ENCODE peak calls at places on chromosome 11, in four cellular contexts. E is CD4-positive, alpha-beta memory T cell; W is CD8-positive, alpha-beta memory T cell; N is dorsolateral prefrontal cortex. R is an unnamed sample.
A peak's percentile ranks its signal among the peaks of the same experiment; 100 is the strongest.

GRCh38 chr11:134024420-134025085 is 44.3 kb upstream of the JAM3 start:
- DNase-seq in E (no peak), W (no peak), N (no peak), R (no peak)

GRCh38 chr11:68727783-68728182 is 23.5 kb downstream of the TESMIN start:
- DNase-seq in N (no peak), E (no peak), W (no peak), R (no peak)

GRCh38 chr11:35334385-35335090 is 84.8 kb downstream of the SLC1A2 start:
- DNase-seq in E (peak; percentile 24), N (no peak), W (peak; percentile 69), R (peak; percentile 43)

GRCh38 chr11:78168539-78169477 is 19.6 kb downstream of the KCTD21 start:
- DNase-seq in N (no peak), E (no peak), W (no peak), R (no peak)

GRCh38 chr11:69002743-69003231 is 10.3 kb downstream of the MRGPRF start:
- DNase-seq in E (no peak), N (peak; percentile 23), W (no peak), R (no peak)

GRCh38 chr11:110130642-110131238 is 37.5 kb downstream of the ZC3H12C start:
- DNase-seq in E (no peak), N (no peak), W (no peak), R (peak; percentile 99)

GRCh38 chr11:66365711-66366619 is 5.6 kb downstream of the SLC29A2 start:
- DNase-seq in W (no peak), E (no peak), N (no peak), R (no peak)

GRCh38 chr11:97361812-97362378 is 972.1 kb downstream of the JRKL start:
- DNase-seq in E (no peak), W (no peak), N (no peak), R (no peak)

GRCh38 chr11:115066111-115066660 is 387.9 kb downstream of the NXPE2 start:
- DNase-seq in N (no peak), E (no peak), W (no peak), R (no peak)

GRCh38 chr11:13423372-13423771 is 39.6 kb downstream of the BTBD10 start:
- DNase-seq in E (no peak), W (no peak), N (no peak), R (no peak)

GRCh38 chr11:121389651-121390050 is 62.5 kb upstream of the SORL1 start:
- DNase-seq in W (no peak), E (no peak), N (peak; percentile 74), R (no peak)

GRCh38 chr11:119859684-119860083 is 130.7 kb upstream of the NECTIN1 start:
- DNase-seq in N (no peak), E (no peak), W (no peak), R (no peak)

GRCh38 chr11:131899954-131900580 is 529.7 kb downstream of the NTM start:
- DNase-seq in E (no peak), W (no peak), N (no peak), R (no peak)

GRCh38 chr11:75583710-75584658 is 21.9 kb downstream of the SERPINH1 start:
- DNase-seq in E (no peak), W (no peak), N (peak; percentile 59), R (peak; percentile 42)

GRCh38 chr11:77198440-77198849 is 70.4 kb downstream of the MYO7A start:
- DNase-seq in N (no peak), W (peak; percentile 32), E (no peak), R (no peak)

GRCh38 chr11:76123243-76123642 is 83.1 kb downstream of the WNT11 start:
- DNase-seq in E (no peak), N (no peak), W (no peak), R (no peak)

GRCh38 chr11:35148163-35148562 is 9.2 kb downstream of the CD44 start:
- DNase-seq in W (peak; percentile 73), N (no peak), E (peak; percentile 58), R (no peak)

GRCh38 chr11:79304599-79305212 is 136.1 kb downstream of the TENM4 start:
- DNase-seq in E (no peak), N (no peak), W (no peak), R (no peak)

GRCh38 chr11:7524831-7525230 is 11.0 kb downstream of the PPFIBP2 start:
- DNase-seq in E (no peak), N (no peak), W (no peak), R (peak; percentile 32)

GRCh38 chr11:108813086-108813485 is 148.2 kb downstream of the DDX10 start:
- DNase-seq in W (no peak), N (no peak), E (no peak), R (no peak)

GRCh38 chr11:2704896-2705606 is 5.3 kb upstream of the KCNQ1OT1 start:
- DNase-seq in N (no peak), W (peak; percentile 30), E (no peak), R (no peak)

GRCh38 chr11:3127706-3128355 is 37.3 kb downstream of the OSBPL5 start:
- DNase-seq in N (peak; percentile 11), W (peak; percentile 13), E (no peak), R (no peak)

GRCh38 chr11:69106124-69106811 is 49.5 kb upstream of the SMIM38 start:
- DNase-seq in E (no peak), W (no peak), N (no peak), R (no peak)

GRCh38 chr11:129992161-129992944 is 10.3 kb downstream of the PRDM10 start:
- DNase-seq in W (peak; percentile 53), N (no peak), E (peak; percentile 20), R (peak; percentile 50)

GRCh38 chr11:107916671-107917241 is 11.5 kb upstream of the RAB39A start:
- DNase-seq in N (no peak), E (peak; percentile 28), W (no peak), R (no peak)

GRCh38 chr11:113729456-113729855 is 23.3 kb upstream of the TMPRSS5 start:
- DNase-seq in E (no peak), W (no peak), N (no peak), R (no peak)

GRCh38 chr11:107468596-107468995 is 11.0 kb upstream of the CWF19L2 start:
- DNase-seq in N (no peak), E (no peak), W (no peak), R (no peak)

GRCh38 chr11:57335343-57336110 is at the start of gene SSRP1:
- DNase-seq in N (peak; percentile 94), E (peak; percentile 87), W (peak; percentile 92), R (peak; percentile 93)

R was measured in NCI-H345.